ENCODE peak calls at places on chromosome 10, in six cellular contexts. B is cardiac muscle cell; P is Peyer's patch; U is H1; Z is fibroblast of lung; R is naive thymus-derived CD4-positive, alpha-beta T cell. G is an unnamed sample. For H3K4me1, the result is how much of the 10 kb centered on the place peaks cover.

GRCh38 chr10:69246036-69246435 is 25.9 kb downstream of the HKDC1 start:
- DNase-seq in R (no peak), P (no peak), B (no peak), U (no peak), Z (no peak), G (no peak)

GRCh38 chr10:92923416-92923815 is 75.1 kb downstream of the EXOC6 start:
- DNase-seq in Z (no peak), U (no peak), P (no peak), R (no peak), B (no peak), G (no peak)

GRCh38 chr10:5293691-5294550 is 70.8 kb upstream of the UCN3 start:
- DNase-seq in R (peak), B (peak), Z (peak), P (peak), U (peak), G (peak)

GRCh38 chr10:120511165-120511564 is 54.1 kb downstream of the PLPP4 start:
- DNase-seq in R (no peak), U (no peak), P (no peak), B (no peak), Z (peak), G (no peak)

GRCh38 chr10:114629083-114629823 is 28.8 kb downstream of the ABLIM1 start:
- DNase-seq in P (no peak), B (no peak), R (no peak), Z (no peak), U (no peak), G (no peak)

GRCh38 chr10:48940958-48941357 is 1.3 kb upstream of the LRRC18 start:
- DNase-seq in B (no peak), P (no peak), U (no peak), R (no peak), Z (no peak), G (no peak)

GRCh38 chr10:31709028-31709427 is 219.6 kb downstream of the ARHGAP12 start:
- DNase-seq in R (no peak), P (no peak), B (no peak), U (no peak), Z (no peak), G (no peak)

GRCh38 chr10:29157321-29157720 is 131.5 kb upstream of the LYZL1 start:
- DNase-seq in B (no peak), Z (no peak), R (no peak), U (no peak), P (no peak), G (no peak)

GRCh38 chr10:123759496-123760070 is 93.4 kb downstream of the GPR26 start:
- DNase-seq in P (no peak), U (no peak), R (no peak), B (no peak), Z (no peak), G (no peak)

GRCh38 chr10:114239117-114239993 is at the start of gene VWA2:
- DNase-seq in P (no peak), U (no peak), B (no peak), R (peak), Z (no peak), G (no peak)

GRCh38 chr10:4883079-4883739 is 57.2 kb downstream of the AKR1E2 start:
- DNase-seq in Z (peak), P (no peak), R (no peak), U (no peak), B (peak), G (no peak)

GRCh38 chr10:97498841-97499560 is at the start of gene UBTD1:
- DNase-seq in P (peak), U (no peak), B (peak), R (peak), Z (peak), G (peak)

GRCh38 chr10:58637372-58637771 is 124.7 kb downstream of the BICC1 start:
- DNase-seq in R (no peak), B (peak), P (no peak), Z (peak), U (no peak), G (no peak)

GRCh38 chr10:71743099-71743838 is 23.7 kb upstream of the C10orf105 start:
- DNase-seq in B (no peak), U (no peak), R (no peak), Z (no peak), P (no peak), G (no peak)

GRCh38 chr10:124020871-124021823 is 72.3 kb downstream of the CHST15 start:
- DNase-seq in B (no peak), Z (no peak), P (no peak), U (peak), R (no peak), G (peak)

DNA sequence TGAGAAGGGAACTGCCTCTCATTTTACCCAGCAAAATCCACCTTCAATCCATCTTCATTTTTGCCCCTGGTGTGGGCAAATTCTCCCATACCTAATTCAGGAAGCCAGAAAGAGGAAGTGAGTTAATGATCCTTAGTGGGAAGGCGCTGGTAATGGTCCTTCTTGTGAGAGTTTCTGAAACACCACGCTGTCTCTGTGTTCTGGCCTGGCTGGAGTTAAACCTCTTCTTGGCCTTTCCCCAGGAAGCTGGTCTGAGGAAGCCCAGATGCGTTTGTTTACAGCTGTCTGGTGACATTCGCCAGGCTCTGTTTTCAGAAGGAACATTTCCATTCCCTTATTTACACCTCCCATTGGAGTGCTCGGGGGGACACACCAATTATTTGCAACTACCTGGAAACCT is 24.3 kb downstream of the HTRA1 start:
- DNase-seq in U (no peak), R (no peak), P (no peak), Z (no peak), B (peak), G (no peak)
- H3K4me1 ChIP-seq in U (under half), R (under half), P (under half), Z (under half), B (half or more), G (under half)

DNA sequence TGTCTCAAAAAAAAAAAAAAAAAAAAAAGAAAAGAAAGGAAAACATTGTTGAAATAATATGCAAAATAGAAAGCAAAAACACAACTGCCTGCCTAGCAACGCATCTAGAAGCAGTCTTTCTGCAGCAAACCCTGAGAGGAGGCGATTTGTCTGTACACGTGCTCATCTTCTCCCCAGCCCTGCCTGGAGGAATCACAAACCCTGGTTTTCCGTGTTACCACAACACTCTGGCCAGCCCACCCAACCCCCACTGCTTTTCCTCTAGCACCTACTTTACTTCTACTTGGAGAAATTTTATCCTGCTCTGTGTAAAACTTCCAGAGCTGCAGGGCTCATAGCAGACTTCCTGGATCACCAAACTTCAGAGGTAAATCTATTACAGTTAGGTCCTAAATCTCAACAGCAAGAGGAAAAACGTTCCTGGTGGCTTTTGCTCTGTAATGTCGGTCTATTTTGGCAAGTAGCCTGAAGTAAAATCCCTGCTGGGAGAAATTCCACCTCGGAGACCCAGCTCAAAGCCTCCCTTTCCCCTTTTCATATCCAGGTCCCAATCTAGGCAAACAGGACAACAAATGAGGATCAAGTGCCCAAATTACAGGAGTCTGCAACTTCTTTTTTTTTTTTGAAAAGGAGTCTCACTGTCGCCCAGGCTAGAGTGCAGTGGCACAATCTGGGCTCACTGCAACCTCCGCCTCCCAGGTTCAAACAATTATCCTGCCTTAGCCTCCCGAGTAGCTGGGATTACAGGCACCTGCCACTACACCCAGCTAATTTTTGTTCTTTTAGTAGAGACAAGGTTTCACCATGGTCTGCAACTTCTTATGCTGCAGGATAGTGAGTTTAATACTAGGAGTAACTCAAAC is 91.6 kb downstream of the DNMBP start:
- DNase-seq in U (peak), B (peak), R (no peak), Z (peak), P (no peak), G (peak)
- H3K27ac ChIP-seq in U (peak), B (peak), R (no peak), Z (peak), P (peak), G (peak)

GRCh38 chr10:22253578-22253882 is 35.7 kb upstream of the EBLN1 start:
- DNase-seq in Z (no peak), R (peak), P (peak), B (peak), U (no peak), G (no peak)
- H3K4me3 ChIP-seq in Z (no peak), R (peak), P (peak), B (peak), U (peak), G (no peak)

GRCh38 chr10:131900350-131901152 is at the start of gene PPP2R2D:
- DNase-seq in R (peak), U (peak), B (peak), Z (peak), P (peak), G (peak)

GRCh38 chr10:131905279-131905595 is 4.4 kb downstream of the PPP2R2D start:
- DNase-seq in B (no peak), P (no peak), R (no peak), U (no peak), Z (no peak), G (no peak)

GRCh38 chr10:131901181-131901829 is 497 bp downstream of the PPP2R2D start:
- DNase-seq in U (no peak), B (peak), P (peak), Z (peak), R (peak), G (peak)

GRCh38 chr10:131902211-131902610 is 1.4 kb downstream of the PPP2R2D start:
- DNase-seq in B (no peak), U (no peak), Z (no peak), P (no peak), R (no peak), G (no peak)

GRCh38 chr10:131902691-131903090 is 1.9 kb downstream of the PPP2R2D start:
- DNase-seq in R (no peak), Z (no peak), B (no peak), P (no peak), U (no peak), G (no peak)
- H3K4me1 ChIP-seq in R (under half), Z (under half), B (under half), P (under half), U (under half), G (under half)

GRCh38 chr10:21873198-21873597 is 130.3 kb downstream of the DNAJC1 start:
- DNase-seq in R (no peak), B (no peak), U (no peak), P (no peak), Z (no peak), G (no peak)
- H3K27ac ChIP-seq in R (no peak), B (no peak), U (no peak), P (no peak), Z (no peak), G (no peak)

DNA sequence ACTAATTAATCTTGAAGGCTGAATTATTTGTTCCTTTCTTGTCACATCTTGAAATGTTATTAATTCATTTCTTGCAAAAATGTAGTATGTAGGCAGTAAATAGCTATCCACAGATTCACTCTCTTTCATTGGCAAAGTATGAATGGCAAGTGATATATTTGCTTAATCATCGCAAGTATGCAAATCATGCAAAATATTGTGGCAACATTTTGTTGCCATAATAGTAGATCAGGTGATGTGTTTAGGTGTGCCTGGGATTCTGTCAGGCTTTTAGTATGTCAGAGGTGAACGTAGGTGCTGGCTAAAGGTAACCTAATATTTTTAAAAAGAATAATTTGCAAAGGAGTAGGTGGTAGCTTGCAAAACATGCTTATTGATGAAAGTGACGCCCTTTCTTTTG is 5.9 kb downstream of the MAP3K8 start:
- DNase-seq in P (no peak), R (no peak), B (no peak), Z (no peak), U (no peak), G (no peak)
- H3K4me3 ChIP-seq in P (no peak), R (no peak), B (no peak), Z (no peak), U (no peak), G (no peak)

DNA sequence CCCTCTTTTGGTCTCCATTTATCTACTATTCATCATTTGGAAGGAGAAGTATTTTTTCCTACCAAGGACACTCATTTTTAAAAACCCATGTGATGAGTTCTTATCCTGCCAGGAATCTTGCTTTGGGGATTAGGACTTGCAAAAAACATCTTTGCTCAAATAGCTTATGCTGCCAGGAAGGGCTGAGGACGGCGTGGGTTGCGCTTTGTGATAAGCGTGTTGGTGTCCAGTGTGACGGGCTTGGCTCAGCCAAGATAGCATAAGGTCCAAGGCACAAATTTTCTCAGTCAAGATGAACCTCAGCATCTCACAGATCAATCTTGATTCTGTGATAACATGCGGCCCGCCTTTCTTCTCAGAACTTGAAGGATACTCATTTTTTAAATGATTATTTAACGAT is 205.8 kb downstream of the CCDC3 start:
- DNase-seq in R (no peak), Z (no peak), P (no peak), B (no peak), U (no peak), G (no peak)
- H3K4me1 ChIP-seq in R (under half), Z (under half), P (under half), B (under half), U (under half), G (under half)

GRCh38 chr10:14723052-14723689 is 51.5 kb downstream of the FAM107B start:
- DNase-seq in U (no peak), P (peak), R (peak), B (no peak), Z (no peak), G (no peak)

GRCh38 chr10:14732146-14732545 is 42.6 kb downstream of the FAM107B start:
- DNase-seq in Z (no peak), R (no peak), U (no peak), P (no peak), B (no peak), G (no peak)

GRCh38 chr10:14727389-14727918 is 47.2 kb downstream of the FAM107B start:
- DNase-seq in U (no peak), Z (no peak), R (no peak), B (no peak), P (no peak), G (peak)
- H3K27ac ChIP-seq in U (no peak), Z (no peak), R (no peak), B (no peak), P (no peak), G (no peak)

GRCh38 chr10:128537888-128538287 is 411.7 kb upstream of the MKI67 start:
- DNase-seq in U (no peak), R (no peak), Z (no peak), B (no peak), P (no peak), G (peak)
- H3K4me3 ChIP-seq in U (peak), R (no peak), Z (no peak), B (no peak), P (no peak), G (no peak)